ENCODE peak calls at places on chromosomes 4 and X, in four cellular contexts. G is adrenal gland, I is coronary artery, P is body of pancreas. N is an unnamed sample.

GRCh38 chr4:148618856-148619255 is 176.6 kb upstream of the NR3C2 start:
- DNase-seq in I (no peak), P (no peak), G (no peak), N (no peak)

GRCh38 chr4:7817877-7818675 is 121.6 kb downstream of the AFAP1 start:
- DNase-seq in I (no peak), G (peak), P (peak), N (no peak)

GRCh38 chr4:653080-653821 is 20.8 kb downstream of the ATP5ME start:
- DNase-seq in P (no peak), I (no peak), G (no peak), N (no peak)

GRCh38 chrX:101656817-101657216 is 2.8 kb downstream of the ARMCX2 start:
- DNase-seq in P (no peak), I (no peak), G (no peak), N (no peak)

GRCh38 chr4:173061160-173061559 is 107.5 kb upstream of the GALNT7 start:
- DNase-seq in I (no peak), G (no peak), P (no peak), N (no peak)

GRCh38 chr4:173958445-173958844 is 325.0 kb downstream of the FBXO8 start:
- DNase-seq in I (no peak), G (no peak), P (no peak), N (no peak)

GRCh38 chr4:189185810-189186432 is 754.8 kb upstream of the FRG1 start:
- DNase-seq in G (no peak), I (no peak), P (no peak), N (no peak)

GRCh38 chr4:93809773-93810172 is 18.8 kb upstream of the ATOH1 start:
- DNase-seq in I (no peak), P (peak), G (peak), N (no peak)

GRCh38 chr4:54315561-54315960 is 86.5 kb downstream of the PDGFRA start:
- DNase-seq in P (no peak), G (no peak), I (no peak), N (no peak)

GRCh38 chr4:187972135-187972534 is 23.4 kb upstream of the ZFP42 start:
- DNase-seq in G (no peak), P (no peak), I (no peak), N (no peak)

DNA sequence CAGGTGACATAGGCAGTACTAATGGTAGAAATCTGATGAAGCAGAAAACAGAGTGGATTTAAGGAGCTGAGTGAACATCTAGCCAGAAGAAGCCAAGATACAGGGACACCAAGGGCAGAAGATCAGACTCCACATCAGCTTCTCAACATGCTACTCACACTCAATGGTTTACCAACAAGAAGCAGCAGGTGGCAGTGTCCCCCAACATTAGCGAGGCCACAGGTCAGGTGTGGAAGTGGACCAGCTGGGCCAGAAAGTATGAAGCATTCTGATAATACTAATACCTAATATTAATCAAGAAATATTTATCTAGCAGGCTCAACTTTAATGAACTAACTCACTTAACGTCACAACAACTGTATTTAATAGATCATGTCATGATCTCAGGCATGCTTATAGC is 73.4 kb upstream of the TTC29 start:
- DNase-seq in I (no peak), G (peak), P (peak), N (no peak)
- TF ChIP-seq CTCF in I (peak), G (peak), P (no peak), N (peak)

GRCh38 chr4:138981930-138982390 is 33.6 kb upstream of the NOCT start:
- DNase-seq in G (peak), P (peak), I (no peak), N (no peak)
- TF ChIP-seq CTCF in G (peak), P (no peak), I (no peak), N (peak)

GRCh38 chrX:140477987-140478386 is 26.9 kb downstream of the SOX3 start:
- DNase-seq in P (no peak), G (no peak), I (no peak), N (no peak)

GRCh38 chrX:140475025-140475424 is 29.8 kb downstream of the SOX3 start:
- DNase-seq in G (no peak), P (no peak), I (no peak), N (no peak)

DNA sequence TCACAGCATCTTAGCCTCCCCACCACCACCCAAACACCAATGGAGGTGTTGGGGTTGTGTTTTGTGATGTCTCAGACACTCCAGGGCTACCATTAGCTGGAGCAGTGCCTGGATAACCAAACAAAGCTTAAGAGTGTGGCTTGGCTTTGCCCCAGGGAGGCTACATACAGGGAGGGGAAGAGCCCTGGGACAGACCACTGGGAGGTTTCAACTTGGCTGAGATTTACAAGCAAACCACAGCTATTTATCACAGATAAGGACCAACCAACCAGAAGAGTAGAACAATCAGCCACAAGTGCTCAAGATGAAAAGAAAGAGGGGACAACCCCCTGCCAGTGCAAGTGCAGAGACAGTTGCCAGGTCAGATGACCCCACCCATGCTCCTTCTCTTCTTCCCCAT is 24.1 kb downstream of the SOX3 start:
- DNase-seq in G (no peak), I (no peak), P (no peak), N (no peak)
- TF ChIP-seq CTCF in G (no peak), I (no peak), P (no peak), N (no peak)

GRCh38 chr4:31016322-31017061 is 296.3 kb downstream of the PCDH7 start:
- DNase-seq in P (no peak), I (no peak), G (no peak), N (no peak)
- TF ChIP-seq CTCF in P (no peak), I (no peak), G (no peak), N (no peak)

DNA sequence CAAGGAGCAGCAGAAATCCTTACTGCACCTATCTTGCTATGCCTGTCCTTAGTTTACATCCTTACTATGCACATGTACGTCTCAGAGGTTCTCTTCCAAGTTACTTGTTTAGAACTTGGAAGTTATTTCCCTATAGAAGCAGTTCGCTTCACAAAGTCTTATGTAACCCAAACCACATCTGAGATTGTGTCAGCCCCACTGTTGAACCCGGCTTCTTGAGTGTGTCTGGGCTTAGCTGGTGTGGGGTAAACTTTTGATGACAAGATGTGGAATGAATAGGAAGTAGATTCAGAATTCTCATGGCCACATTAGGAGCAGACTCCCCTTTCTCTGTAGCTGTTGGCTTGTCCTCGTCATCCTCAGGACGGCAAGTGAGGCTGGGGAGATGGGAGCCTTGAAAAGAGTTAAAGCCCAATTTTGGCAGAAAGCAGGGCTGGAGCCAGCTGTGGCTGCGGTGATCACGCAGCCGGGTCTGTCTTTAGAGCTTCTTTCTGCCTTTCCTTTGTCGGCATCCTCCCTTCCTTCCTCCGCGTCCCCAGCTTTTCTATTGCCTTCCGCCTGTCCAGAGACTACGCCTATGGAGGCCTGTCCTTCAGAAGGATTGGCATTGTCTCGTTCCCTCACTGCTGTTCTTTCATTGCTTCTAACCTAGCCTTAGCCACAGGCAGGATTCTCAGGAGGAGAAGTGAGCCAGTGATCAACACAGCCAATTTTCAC is 23.0 kb upstream of the LIMCH1 start:
- DNase-seq in I (no peak), P (no peak), G (no peak), N (no peak)
- TF ChIP-seq CTCF in I (no peak), P (no peak), G (no peak), N (no peak)

N was measured in osteocyte.